ENCODE peak calls at places on chromosomes 2 and 18, in seven cellular contexts. One of them, this sample, is unnamed.

GRCh38 chr2:201964631-201965206 is 68.9 kb upstream of the FZD7 start:
- DNase-seq in H1: no peak
- DNase-seq in HepG2: no peak
- DNase-seq in K562: no peak
- DNase-seq in GM12878: no peak
- DNase-seq in SK-N-SH: no peak
- DNase-seq in HCT116: no peak
- DNase-seq in this sample: no peak

GRCh38 chr18:63440897-63441296 is 18.6 kb upstream of the VPS4B start:
- DNase-seq in HepG2: no peak
- DNase-seq in HCT116: no peak
- DNase-seq in H1: no peak
- DNase-seq in GM12878: no peak
- DNase-seq in K562: no peak
- DNase-seq in SK-N-SH: no peak
- DNase-seq in this sample: no peak

GRCh38 chr18:12049983-12050811 is 43.4 kb upstream of the ANKRD62 start:
- DNase-seq in GM12878: peak
- DNase-seq in K562: no peak
- DNase-seq in SK-N-SH: no peak
- DNase-seq in HepG2: no peak
- DNase-seq in H1: no peak
- DNase-seq in HCT116: no peak
- DNase-seq in this sample: no peak

GRCh38 chr2:37301408-37301807 is 23.2 kb downstream of the PRKD3 start:
- DNase-seq in SK-N-SH: no peak
- DNase-seq in GM12878: no peak
- DNase-seq in HepG2: no peak
- DNase-seq in K562: no peak
- DNase-seq in HCT116: no peak
- DNase-seq in H1: no peak
- DNase-seq in this sample: no peak

GRCh38 chr2:218711550-218711929 is 905 bp downstream of the TTLL4 start:
- DNase-seq in K562: no peak
- DNase-seq in H1: no peak
- DNase-seq in SK-N-SH: peak
- DNase-seq in HCT116: no peak
- DNase-seq in HepG2: no peak
- DNase-seq in GM12878: no peak
- DNase-seq in this sample: no peak

GRCh38 chr2:10258726-10259125 is 44.0 kb upstream of the HPCAL1 start:
- DNase-seq in GM12878: no peak
- DNase-seq in HepG2: no peak
- DNase-seq in SK-N-SH: no peak
- DNase-seq in H1: no peak
- DNase-seq in K562: no peak
- DNase-seq in HCT116: no peak
- DNase-seq in this sample: no peak

GRCh38 chr2:23241106-23241505 is 143.9 kb upstream of the KLHL29 start:
- DNase-seq in SK-N-SH: no peak
- DNase-seq in HepG2: no peak
- DNase-seq in H1: no peak
- DNase-seq in HCT116: no peak
- DNase-seq in K562: no peak
- DNase-seq in GM12878: no peak
- DNase-seq in this sample: no peak

GRCh38 chr2:88345842-88346241 is 106.7 kb downstream of the FOXI3 start:
- DNase-seq in H1: no peak
- DNase-seq in K562: no peak
- DNase-seq in HCT116: no peak
- DNase-seq in GM12878: no peak
- DNase-seq in SK-N-SH: no peak
- DNase-seq in HepG2: no peak
- DNase-seq in this sample: no peak

GRCh38 chr18:2028986-2029385 is 542.3 kb downstream of the METTL4 start:
- DNase-seq in HCT116: no peak
- DNase-seq in SK-N-SH: no peak
- DNase-seq in K562: no peak
- DNase-seq in H1: no peak
- DNase-seq in GM12878: no peak
- DNase-seq in HepG2: no peak
- DNase-seq in this sample: no peak

GRCh38 chr2:227013881-227014280 is 150.1 kb downstream of the COL4A4 start:
- DNase-seq in HepG2: no peak
- DNase-seq in H1: no peak
- DNase-seq in HCT116: no peak
- DNase-seq in K562: no peak
- DNase-seq in GM12878: no peak
- DNase-seq in SK-N-SH: no peak
- DNase-seq in this sample: no peak

GRCh38 chr2:227013330-227013729 is 150.7 kb downstream of the COL4A4 start:
- DNase-seq in HepG2: no peak
- DNase-seq in H1: no peak
- DNase-seq in HCT116: no peak
- DNase-seq in K562: no peak
- DNase-seq in SK-N-SH: no peak
- DNase-seq in GM12878: no peak
- DNase-seq in this sample: no peak

GRCh38 chr2:227020416-227020815 is 143.6 kb downstream of the COL4A4 start:
- DNase-seq in K562: no peak
- DNase-seq in SK-N-SH: no peak
- DNase-seq in HepG2: no peak
- DNase-seq in HCT116: no peak
- DNase-seq in GM12878: no peak
- DNase-seq in H1: no peak
- DNase-seq in this sample: no peak

GRCh38 chr2:227016894-227017293 is 147.1 kb downstream of the COL4A4 start:
- DNase-seq in GM12878: no peak
- DNase-seq in K562: no peak
- DNase-seq in SK-N-SH: no peak
- DNase-seq in HepG2: no peak
- DNase-seq in H1: no peak
- DNase-seq in HCT116: no peak
- DNase-seq in this sample: no peak
- TF ChIP-seq SIN3A in GM12878: no peak
- TF ChIP-seq SIN3A in K562: no peak
- TF ChIP-seq SIN3A in SK-N-SH: no peak
- TF ChIP-seq SIN3A in HepG2: no peak
- TF ChIP-seq SIN3A in H1: no peak
- TF ChIP-seq SIN3A in HCT116: no peak
- TF ChIP-seq SIN3A in this sample: no peak

GRCh38 chr2:158293722-158294121 is 162.8 kb downstream of the CCDC148 start:
- DNase-seq in H1: no peak
- DNase-seq in GM12878: no peak
- DNase-seq in HCT116: no peak
- DNase-seq in K562: no peak
- DNase-seq in HepG2: no peak
- DNase-seq in SK-N-SH: no peak
- DNase-seq in this sample: no peak

GRCh38 chr2:158291544-158292175 is 164.9 kb downstream of the CCDC148 start:
- DNase-seq in HepG2: no peak
- DNase-seq in H1: no peak
- DNase-seq in GM12878: no peak
- DNase-seq in HCT116: no peak
- DNase-seq in K562: no peak
- DNase-seq in SK-N-SH: no peak
- DNase-seq in this sample: no peak

GRCh38 chr2:158297120-158297519 is 159.4 kb downstream of the CCDC148 start:
- DNase-seq in HCT116: no peak
- DNase-seq in HepG2: no peak
- DNase-seq in SK-N-SH: no peak
- DNase-seq in K562: no peak
- DNase-seq in GM12878: no peak
- DNase-seq in H1: no peak
- DNase-seq in this sample: no peak

GRCh38 chr2:158300394-158300793 is 156.2 kb downstream of the CCDC148 start:
- DNase-seq in SK-N-SH: no peak
- DNase-seq in H1: no peak
- DNase-seq in HepG2: peak
- DNase-seq in K562: no peak
- DNase-seq in HCT116: no peak
- DNase-seq in GM12878: no peak
- DNase-seq in this sample: no peak

DNA sequence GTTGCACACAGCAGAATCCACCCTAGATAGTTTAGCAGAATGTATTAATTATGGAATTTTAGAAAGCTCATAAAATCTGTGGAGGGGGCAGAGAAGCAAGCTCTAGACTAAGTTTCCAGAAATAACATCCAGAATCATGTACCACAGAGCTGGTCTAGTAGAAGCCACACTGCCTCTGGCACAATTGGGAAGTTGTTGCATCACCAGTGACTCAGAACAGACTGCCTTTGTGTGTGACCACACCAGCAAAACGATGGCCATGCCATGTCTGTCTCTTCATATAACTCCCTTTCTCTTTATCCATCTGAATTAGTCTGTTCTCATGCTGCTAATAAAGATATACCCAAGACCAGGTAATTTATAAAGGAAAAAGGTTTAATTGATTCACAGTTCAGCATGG is 158.9 kb downstream of the CCDC148 start:
- DNase-seq in GM12878: no peak
- DNase-seq in H1: no peak
- DNase-seq in HepG2: no peak
- DNase-seq in SK-N-SH: no peak
- DNase-seq in HCT116: no peak
- DNase-seq in K562: no peak
- DNase-seq in this sample: no peak
- H3K4me3 ChIP-seq in GM12878: no peak
- H3K4me3 ChIP-seq in H1: no peak
- H3K4me3 ChIP-seq in HepG2: no peak
- H3K4me3 ChIP-seq in SK-N-SH: no peak
- H3K4me3 ChIP-seq in HCT116: no peak
- H3K4me3 ChIP-seq in K562: no peak
- H3K4me3 ChIP-seq in this sample: no peak

GRCh38 chr2:73986085-73986680 is 1.5 kb downstream of the TET3 start:
- DNase-seq in GM12878: no peak
- DNase-seq in K562: no peak
- DNase-seq in H1: no peak
- DNase-seq in HCT116: no peak
- DNase-seq in HepG2: no peak
- DNase-seq in SK-N-SH: no peak
- DNase-seq in this sample: no peak
- TF ChIP-seq SIN3A in GM12878: no peak
- TF ChIP-seq SIN3A in K562: no peak
- TF ChIP-seq SIN3A in H1: no peak
- TF ChIP-seq SIN3A in HCT116: no peak
- TF ChIP-seq SIN3A in HepG2: no peak
- TF ChIP-seq SIN3A in SK-N-SH: no peak
- TF ChIP-seq SIN3A in this sample: no peak

DNA sequence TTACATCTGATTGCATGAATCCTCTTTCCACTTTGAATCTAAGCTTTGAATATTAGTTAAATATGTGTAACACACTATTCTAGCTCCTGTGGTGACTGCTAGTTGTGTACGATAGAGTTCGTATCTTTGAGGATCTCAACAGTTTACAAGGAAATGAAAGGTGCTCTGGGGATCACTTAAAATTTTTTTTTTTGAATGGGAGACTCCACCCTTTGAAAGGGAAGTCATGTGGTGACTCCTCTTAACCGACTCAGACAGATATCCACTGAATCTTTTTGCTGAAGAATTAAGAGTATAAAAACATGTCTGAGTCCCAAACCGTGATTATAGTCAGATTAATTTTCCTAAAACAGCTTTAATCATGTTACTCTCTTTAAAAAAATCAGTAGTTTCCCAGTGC is 4.0 kb downstream of the CLIP4 start:
- DNase-seq in HepG2: no peak
- DNase-seq in K562: no peak
- DNase-seq in H1: no peak
- DNase-seq in HCT116: no peak
- DNase-seq in GM12878: no peak
- DNase-seq in SK-N-SH: no peak
- DNase-seq in this sample: no peak
- H3K4me3 ChIP-seq in HepG2: no peak
- H3K4me3 ChIP-seq in K562: no peak
- H3K4me3 ChIP-seq in H1: no peak
- H3K4me3 ChIP-seq in HCT116: no peak
- H3K4me3 ChIP-seq in GM12878: no peak
- H3K4me3 ChIP-seq in SK-N-SH: no peak
- H3K4me3 ChIP-seq in this sample: no peak

DNA sequence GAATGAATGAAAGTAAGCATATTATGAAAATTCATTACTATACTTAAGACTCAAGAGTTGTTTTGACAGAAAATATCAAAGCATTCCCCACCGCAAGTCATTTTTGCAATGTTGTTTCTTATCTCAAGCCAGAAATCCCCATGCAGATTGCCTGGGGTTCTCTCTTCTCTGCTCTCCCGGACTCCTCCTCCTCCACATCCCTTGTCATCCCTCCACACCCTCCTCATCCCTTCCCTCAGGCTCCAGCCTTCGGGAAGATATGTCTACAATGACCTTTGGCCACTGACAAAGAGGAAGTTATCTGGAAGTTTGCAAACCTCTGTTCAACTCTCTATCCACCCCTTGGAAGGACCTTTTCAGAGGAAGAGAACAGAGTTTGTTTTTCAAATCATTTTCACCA is 11.9 kb downstream of the TFCP2L1 start:
- DNase-seq in H1: no peak
- DNase-seq in HCT116: no peak
- DNase-seq in HepG2: no peak
- DNase-seq in K562: no peak
- DNase-seq in SK-N-SH: no peak
- DNase-seq in GM12878: no peak
- DNase-seq in this sample: no peak
- TF ChIP-seq SIN3A in H1: no peak
- TF ChIP-seq SIN3A in HCT116: no peak
- TF ChIP-seq SIN3A in HepG2: no peak
- TF ChIP-seq SIN3A in K562: no peak
- TF ChIP-seq SIN3A in SK-N-SH: no peak
- TF ChIP-seq SIN3A in GM12878: no peak
- TF ChIP-seq SIN3A in this sample: no peak

This sample was measured in Panc1.